ENCODE peak calls at places on chromosomes 11 and 22, in six cellular contexts. J, A, E, O, N and F are unnamed samples.

GRCh38 chr11:121464352-121464946 is 11.7 kb upstream of the SORL1-AS1 start:
- DNase-seq in J (peak; percentile 78), A (no peak), E (peak; percentile 16), O (no peak), N (peak; percentile 15), F (no peak)

GRCh38 chr11:62132689-62133293 is 9.0 kb downstream of the INCENP start:
- DNase-seq in J (no peak), A (no peak), E (peak; percentile 22), O (no peak), N (no peak), F (no peak)

GRCh38 chr11:65572356-65573043 is at the start of gene FAM89B:
- DNase-seq in J (peak; percentile 89), A (peak; percentile 86), E (peak; percentile 92), O (no peak), N (no peak), F (peak; percentile 73)

GRCh38 chr11:101010899-101011298 is 118.7 kb downstream of the PGR start:
- DNase-seq in J (no peak), A (no peak), E (no peak), O (no peak), N (no peak), F (no peak)

GRCh38 chr11:101127348-101127698 is 2.3 kb downstream of the PGR start:
- DNase-seq in J (no peak), A (peak; percentile 76), E (peak; percentile 18), O (no peak), N (no peak), F (no peak)

GRCh38 chr11:63813563-63814382 is 517 bp downstream of the SPINDOC start:
- DNase-seq in J (peak; percentile 88), A (peak; percentile 66), E (peak; percentile 56), O (no peak), N (no peak), F (no peak)

GRCh38 chr11:33976351-33977199 is 75.0 kb upstream of the CAPRIN1 start:
- DNase-seq in J (no peak), A (no peak), E (no peak), O (no peak), N (no peak), F (no peak)

GRCh38 chr11:71213696-71214552 is 38.5 kb downstream of the SHANK2 start:
- DNase-seq in J (no peak), A (no peak), E (no peak), O (no peak), N (no peak), F (no peak)

GRCh38 chr11:130609121-130610035 is 160.9 kb downstream of the ADAMTS15 start:
- DNase-seq in J (no peak), A (no peak), E (peak; percentile 16), O (no peak), N (no peak), F (no peak)

GRCh38 chr11:47924184-47924671 is 56.1 kb upstream of the PTPRJ start:
- DNase-seq in J (no peak), A (no peak), E (no peak), O (no peak), N (peak; percentile 45), F (no peak)

GRCh38 chr11:2573240-2574042 is 126.4 kb downstream of the KCNQ1OT1 start:
- DNase-seq in J (no peak), A (no peak), E (no peak), O (no peak), N (no peak), F (no peak)

GRCh38 chr11:79694368-79694767 is 253.5 kb upstream of the TENM4 start:
- DNase-seq in J (no peak), A (no peak), E (no peak), O (no peak), N (no peak), F (no peak)

GRCh38 chr11:57413681-57414080 is 13.2 kb downstream of the SLC43A3 start:
- DNase-seq in J (no peak), A (no peak), E (no peak), O (no peak), N (no peak), F (no peak)

GRCh38 chr22:50261615-50262459 is at the start of gene MAPK12:
- DNase-seq in J (peak; percentile 88), A (peak; percentile 76), E (peak; percentile 71), O (no peak), N (no peak), F (no peak)

GRCh38 chr11:128904303-128904871 is 13.2 kb downstream of the KCNJ5 start:
- DNase-seq in J (no peak), A (no peak), E (no peak), O (no peak), N (no peak), F (no peak)
- H3K4me3 ChIP-seq in J (no peak overlapping the region), A (no peak overlapping the region), E (no peak overlapping the region), O (peak overlapping the region; percentile 19), N (no peak overlapping the region), F (no peak overlapping the region)

GRCh38 chr22:46500201-46500600 is 37.2 kb downstream of the CELSR1 start:
- DNase-seq in J (no peak), A (peak; percentile 81), E (no peak), O (no peak), N (no peak), F (no peak)
- H3K27me3 ChIP-seq in J (no peaks in the 10 kb centered on the region), A (no peaks in the 10 kb centered on the region), E (peaks cover 9% of the 10 kb centered on the region), O (no peaks in the 10 kb centered on the region), N (no peaks in the 10 kb centered on the region), F (peaks cover 9% of the 10 kb centered on the region)

GRCh38 chr11:105915036-105915435 is 107.0 kb downstream of the MSANTD4 start:
- DNase-seq in J (no peak), A (no peak), E (no peak), O (no peak), N (no peak), F (no peak)
- TF ChIP-seq GABPA in J (no peak), A (no peak), E (no peak), O (no peak), N (no peak), F (no peak)

DNA sequence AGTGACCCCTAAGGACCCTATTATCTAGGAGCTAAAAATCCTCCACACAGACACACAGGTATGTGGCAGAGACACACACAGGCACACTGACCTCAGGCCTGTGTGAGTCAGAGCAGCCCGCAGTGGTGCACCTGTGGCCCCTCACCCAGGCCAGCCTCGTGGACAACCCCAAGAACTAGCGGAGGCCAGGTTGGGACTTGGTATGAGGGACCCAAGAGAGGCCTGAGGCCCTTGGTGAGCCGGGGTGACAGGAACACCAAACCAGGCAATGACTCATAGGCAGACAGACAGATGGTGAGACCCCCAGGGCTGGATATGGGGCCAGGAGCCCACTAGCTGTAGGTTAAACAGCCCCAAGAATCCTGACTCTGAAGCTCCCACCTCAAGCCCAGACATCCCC is 6.0 kb downstream of the CASTOR1 start:
- DNase-seq in J (no peak), A (no peak), E (no peak), O (no peak), N (no peak), F (no peak)
- H3K4me3 ChIP-seq in J (no peak overlapping the region), A (no peak overlapping the region), E (no peak overlapping the region), O (no peak overlapping the region), N (no peak overlapping the region), F (no peak overlapping the region)